ENCODE peak calls at places on chromosomes 4 and X, in four cellular contexts. One of them, this sample, is unnamed. For H3K79me2, the result is how much of the 10 kb centered on the place peaks cover.

GRCh38 chr4:110418641-110419040 is 57.3 kb upstream of the ENPEP start:
- DNase-seq in PC-3: no peak
- DNase-seq in HCT116: no peak
- DNase-seq in K562: peak
- DNase-seq in this sample: peak

GRCh38 chrX:125621588-125621927 is 301.9 kb downstream of the TEX13C start:
- DNase-seq in PC-3: no peak
- DNase-seq in HCT116: no peak
- DNase-seq in K562: no peak
- DNase-seq in this sample: no peak

GRCh38 chrX:153726286-153727107 is 1.8 kb downstream of the ABCD1 start:
- DNase-seq in PC-3: peak
- DNase-seq in HCT116: no peak
- DNase-seq in K562: peak
- DNase-seq in this sample: peak

GRCh38 chrX:12970691-12971202 is 4.2 kb upstream of the TMSB4X start:
- DNase-seq in PC-3: peak
- DNase-seq in HCT116: no peak
- DNase-seq in K562: peak
- DNase-seq in this sample: no peak

GRCh38 chrX:22429704-22430103 is 157.0 kb downstream of the CBLL2 start:
- DNase-seq in PC-3: no peak
- DNase-seq in HCT116: no peak
- DNase-seq in K562: no peak
- DNase-seq in this sample: no peak

GRCh38 chrX:95505721-95506120 is 1178.9 kb upstream of the DIAPH2 start:
- DNase-seq in PC-3: no peak
- DNase-seq in HCT116: no peak
- DNase-seq in K562: no peak
- DNase-seq in this sample: no peak

GRCh38 chr4:36303430-36304137 is 22.2 kb downstream of the DTHD1 start:
- DNase-seq in PC-3: no peak
- DNase-seq in HCT116: no peak
- DNase-seq in K562: no peak
- DNase-seq in this sample: no peak

GRCh38 chr4:55175779-55176231 is 50.4 kb upstream of the KDR start:
- DNase-seq in PC-3: peak
- DNase-seq in HCT116: peak
- DNase-seq in K562: no peak
- DNase-seq in this sample: no peak

GRCh38 chrX:53831662-53832635 is 145.4 kb upstream of the HUWE1 start:
- DNase-seq in PC-3: peak
- DNase-seq in HCT116: peak
- DNase-seq in K562: peak
- DNase-seq in this sample: peak

GRCh38 chr4:166538491-166539005 is 665.5 kb downstream of the TLL1 start:
- DNase-seq in PC-3: peak
- DNase-seq in HCT116: no peak
- DNase-seq in K562: no peak
- DNase-seq in this sample: no peak

GRCh38 chrX:119194631-119195030 is 41.5 kb upstream of the PGRMC1 start:
- DNase-seq in PC-3: peak
- DNase-seq in HCT116: no peak
- DNase-seq in K562: no peak
- DNase-seq in this sample: peak

GRCh38 chr4:10295326-10295725 is 161.9 kb downstream of the ZNF518B start:
- DNase-seq in PC-3: no peak
- DNase-seq in HCT116: no peak
- DNase-seq in K562: no peak
- DNase-seq in this sample: no peak

GRCh38 chr4:76758290-76758882 is 139.6 kb downstream of the SOWAHB start:
- DNase-seq in PC-3: peak
- DNase-seq in HCT116: peak
- DNase-seq in K562: peak
- DNase-seq in this sample: peak

GRCh38 chr4:128566688-128567087 is 242.8 kb upstream of the JADE1 start:
- DNase-seq in PC-3: peak
- DNase-seq in HCT116: no peak
- DNase-seq in K562: no peak
- DNase-seq in this sample: no peak

GRCh38 chr4:26857278-26858034 is 3.2 kb upstream of the STIM2 start:
- DNase-seq in PC-3: peak
- DNase-seq in HCT116: peak
- DNase-seq in K562: peak
- DNase-seq in this sample: peak

GRCh38 chr4:184310171-184310567 is 92.5 kb upstream of the ENPP6 start:
- DNase-seq in PC-3: peak
- DNase-seq in HCT116: no peak
- DNase-seq in K562: peak
- DNase-seq in this sample: peak

GRCh38 chrX:134761788-134762187 is 103.5 kb upstream of the PLAC1 start:
- DNase-seq in PC-3: peak
- DNase-seq in HCT116: no peak
- DNase-seq in K562: no peak
- DNase-seq in this sample: peak

GRCh38 chrX:85992811-85993229 is 54.5 kb downstream of the CHM start:
- DNase-seq in PC-3: peak
- DNase-seq in HCT116: peak
- DNase-seq in K562: no peak
- DNase-seq in this sample: no peak

GRCh38 chr4:5976431-5976830 is 41.8 kb downstream of the C4orf50 start:
- DNase-seq in PC-3: no peak
- DNase-seq in HCT116: no peak
- DNase-seq in K562: no peak
- DNase-seq in this sample: peak

GRCh38 chr4:55830741-55831140 is 11.2 kb downstream of the EXOC1L start:
- DNase-seq in PC-3: no peak
- DNase-seq in HCT116: no peak
- DNase-seq in K562: no peak
- DNase-seq in this sample: no peak

GRCh38 chrX:130746709-130747347 is 156.2 kb downstream of the ENOX2 start:
- DNase-seq in PC-3: no peak
- DNase-seq in HCT116: no peak
- DNase-seq in K562: no peak
- DNase-seq in this sample: no peak

GRCh38 chr4:40573593-40574311 is 55.9 kb downstream of the RBM47 start:
- DNase-seq in PC-3: no peak
- DNase-seq in HCT116: no peak
- DNase-seq in K562: no peak
- DNase-seq in this sample: no peak

GRCh38 chr4:101421393-101421792 is 74.1 kb upstream of the PPP3CA start:
- DNase-seq in PC-3: no peak
- DNase-seq in HCT116: no peak
- DNase-seq in K562: no peak
- DNase-seq in this sample: no peak

GRCh38 chrX:110454336-110454735 is 95.7 kb downstream of the RTL9 start:
- DNase-seq in PC-3: no peak
- DNase-seq in HCT116: no peak
- DNase-seq in K562: no peak
- DNase-seq in this sample: no peak

GRCh38 chr4:26032572-26033320 is 118.7 kb downstream of the SMIM20 start:
- DNase-seq in PC-3: peak
- DNase-seq in HCT116: no peak
- DNase-seq in K562: no peak
- DNase-seq in this sample: no peak

GRCh38 chr4:74267998-74268606 is 40.2 kb upstream of the EPGN start:
- DNase-seq in PC-3: peak
- DNase-seq in HCT116: peak
- DNase-seq in K562: no peak
- DNase-seq in this sample: no peak

GRCh38 chrX:7146026-7146702 is 1.3 kb upstream of the STS start:
- DNase-seq in PC-3: no peak
- DNase-seq in HCT116: no peak
- DNase-seq in K562: no peak
- DNase-seq in this sample: no peak

DNA sequence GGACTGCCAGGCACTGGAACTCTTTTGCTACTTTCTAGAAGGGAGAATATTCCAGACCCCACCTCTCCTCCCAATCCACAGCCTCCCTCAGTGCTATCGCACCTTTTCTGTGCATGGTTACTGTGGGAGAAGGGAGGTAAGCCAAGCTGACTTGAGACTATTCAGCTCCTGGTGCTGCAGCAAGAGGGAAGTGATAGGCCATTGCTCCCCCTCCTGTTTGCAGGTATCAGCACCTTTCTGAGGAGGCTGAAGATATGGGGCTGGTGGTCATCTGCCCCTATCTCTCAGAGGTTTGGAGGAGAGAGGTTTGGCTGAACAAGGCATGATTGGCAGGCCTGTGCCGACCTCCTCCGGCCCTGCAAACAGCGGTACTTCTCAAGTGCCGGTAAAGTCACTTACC is 103.3 kb upstream of the GATB start:
- DNase-seq in PC-3: no peak
- DNase-seq in HCT116: no peak
- DNase-seq in K562: no peak
- DNase-seq in this sample: no peak
- H3K9ac ChIP-seq in PC-3: no peak
- H3K9ac ChIP-seq in HCT116: no peak
- H3K9ac ChIP-seq in K562: no peak
- H3K9ac ChIP-seq in this sample: no peak

GRCh38 chr4:17315459-17315858 is 196.4 kb downstream of the QDPR start:
- DNase-seq in PC-3: no peak
- DNase-seq in HCT116: no peak
- DNase-seq in K562: no peak
- DNase-seq in this sample: no peak
- H3K79me2 ChIP-seq in PC-3: under half
- H3K79me2 ChIP-seq in HCT116: under half
- H3K79me2 ChIP-seq in K562: under half
- H3K79me2 ChIP-seq in this sample: under half

GRCh38 chr4:7865533-7865932 is 74.1 kb downstream of the AFAP1 start:
- DNase-seq in PC-3: no peak
- DNase-seq in HCT116: no peak
- DNase-seq in K562: no peak
- DNase-seq in this sample: no peak

GRCh38 chr4:7868430-7868775 is 71.3 kb downstream of the AFAP1 start:
- DNase-seq in PC-3: no peak
- DNase-seq in HCT116: no peak
- DNase-seq in K562: no peak
- DNase-seq in this sample: no peak

GRCh38 chr4:7868892-7869471 is 70.7 kb downstream of the AFAP1 start:
- DNase-seq in PC-3: no peak
- DNase-seq in HCT116: no peak
- DNase-seq in K562: no peak
- DNase-seq in this sample: no peak

GRCh38 chr4:7867191-7867590 is 72.5 kb downstream of the AFAP1 start:
- DNase-seq in PC-3: no peak
- DNase-seq in HCT116: no peak
- DNase-seq in K562: no peak
- DNase-seq in this sample: no peak

GRCh38 chr4:7867701-7868429 is 71.8 kb downstream of the AFAP1 start:
- DNase-seq in PC-3: peak
- DNase-seq in HCT116: no peak
- DNase-seq in K562: no peak
- DNase-seq in this sample: no peak
- H3K4me2 ChIP-seq in PC-3: peak
- H3K4me2 ChIP-seq in HCT116: no peak
- H3K4me2 ChIP-seq in K562: no peak
- H3K4me2 ChIP-seq in this sample: no peak

DNA sequence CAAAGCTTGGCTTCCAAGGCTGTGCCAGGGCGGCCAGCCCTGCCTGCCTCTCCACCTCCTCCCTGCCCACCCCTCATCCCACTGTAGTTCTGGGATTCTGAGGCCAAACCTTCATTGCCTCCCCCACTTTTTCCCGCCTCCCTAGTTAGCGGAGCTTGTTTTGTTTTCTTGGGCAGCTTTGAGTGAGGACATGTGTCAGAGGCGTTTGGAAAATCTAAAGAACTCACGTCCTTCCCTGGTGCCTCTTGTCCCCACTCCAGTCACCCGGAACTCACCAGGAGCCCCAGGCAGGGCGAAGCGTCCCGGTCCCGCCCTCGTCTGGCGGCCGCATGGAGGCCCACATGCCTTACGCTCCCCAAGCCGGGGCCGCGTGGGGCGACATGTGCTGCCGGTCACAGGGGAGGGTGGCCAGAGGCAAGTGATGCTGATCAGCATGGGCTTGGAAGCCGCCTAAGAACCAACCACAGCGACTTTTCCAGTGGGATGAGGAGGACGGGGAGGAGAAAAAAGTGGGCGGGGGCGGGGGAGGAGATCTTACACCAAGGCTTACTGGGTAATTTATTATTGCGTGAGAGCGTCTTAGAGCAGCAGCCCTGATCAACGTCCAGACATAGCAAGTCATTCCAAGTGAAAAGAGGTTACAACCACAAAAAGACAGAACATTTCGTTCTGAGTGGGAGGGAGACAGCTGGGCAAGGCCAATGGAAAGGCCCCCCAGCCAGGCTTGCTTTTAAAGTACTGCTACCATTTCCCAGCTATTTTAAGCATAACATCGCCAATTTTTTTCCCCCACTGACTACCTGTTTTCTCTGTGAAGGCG is 48.5 kb downstream of the PRPS1 start:
- DNase-seq in PC-3: peak
- DNase-seq in HCT116: peak
- DNase-seq in K562: peak
- DNase-seq in this sample: no peak
- H3K9ac ChIP-seq in PC-3: peak
- H3K9ac ChIP-seq in HCT116: peak
- H3K9ac ChIP-seq in K562: peak
- H3K9ac ChIP-seq in this sample: peak

GRCh38 chr4:56979674-56980073 is 978 bp downstream of the POLR2B start:
- DNase-seq in PC-3: peak
- DNase-seq in HCT116: no peak
- DNase-seq in K562: no peak
- DNase-seq in this sample: peak

GRCh38 chr4:56976283-56976877 is 1.0 kb downstream of the NOA1 start:
- DNase-seq in PC-3: no peak
- DNase-seq in HCT116: no peak
- DNase-seq in K562: peak
- DNase-seq in this sample: peak

GRCh38 chr4:56977321-56978012 is at the start of gene NOA1:
- DNase-seq in PC-3: peak
- DNase-seq in HCT116: peak
- DNase-seq in K562: peak
- DNase-seq in this sample: peak

GRCh38 chr4:56978750-56979303 is at the start of gene POLR2B:
- DNase-seq in PC-3: peak
- DNase-seq in HCT116: peak
- DNase-seq in K562: peak
- DNase-seq in this sample: peak

DNA sequence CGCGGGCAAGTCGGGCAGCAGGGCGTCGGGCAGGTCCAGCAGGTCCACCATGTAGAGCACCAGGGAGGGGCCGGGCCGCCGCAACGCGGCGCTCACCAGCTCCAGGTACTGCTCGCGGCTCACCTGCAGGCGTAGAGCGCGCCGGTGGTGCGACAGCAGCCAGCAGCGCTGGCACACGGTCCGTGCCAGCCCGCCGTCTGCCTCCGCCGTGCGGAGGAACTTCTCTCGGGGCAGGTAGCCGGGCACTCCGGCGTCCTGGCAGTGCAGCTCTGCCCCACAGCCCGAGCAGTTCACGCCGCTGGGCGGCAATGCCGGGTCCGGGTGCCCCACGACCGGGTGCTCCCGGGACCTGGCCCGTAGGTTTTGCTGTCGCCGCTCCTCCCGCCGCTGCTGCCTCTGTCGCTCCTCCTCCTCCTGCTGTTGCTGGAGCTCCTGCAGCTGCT is 507 bp downstream of the NOA1 start:
- DNase-seq in PC-3: peak
- DNase-seq in HCT116: peak
- DNase-seq in K562: peak
- DNase-seq in this sample: peak
- H3K79me2 ChIP-seq in PC-3: half or more
- H3K79me2 ChIP-seq in HCT116: half or more
- H3K79me2 ChIP-seq in K562: half or more
- H3K79me2 ChIP-seq in this sample: half or more

This sample was measured in Karpas-422.